ENCODE peak calls at places on chromosomes 4 and X, in five cellular contexts. O is GM23338, T is testis, C is psoas muscle, I is heart left ventricle. V is an unnamed sample. For H3K4me1, the result is how much of the 10 kb centered on the place peaks cover.

GRCh38 chr4:156193116-156193515 is 239.4 kb upstream of the CTSO start:
- DNase-seq in O (peak), T (no peak), C (no peak), I (no peak), V (no peak)

GRCh38 chrX:122934131-122934530 is 249.9 kb upstream of the GRIA3 start:
- DNase-seq in O (no peak), T (no peak), C (no peak), I (no peak), V (no peak)

GRCh38 chr4:3111461-3111860 is 37.0 kb downstream of the HTT start:
- DNase-seq in O (peak), T (no peak), C (no peak), I (no peak), V (peak)

GRCh38 chrX:10444204-10444603 is 176.2 kb downstream of the MID1 start:
- DNase-seq in O (peak), T (no peak), C (no peak), I (no peak), V (no peak)

GRCh38 chr4:155208258-155209054 is at the start of gene NPY2R:
- DNase-seq in O (peak), T (peak), C (no peak), I (no peak), V (peak)

GRCh38 chr4:118967393-118967792 is 78.7 kb downstream of the SYNPO2 start:
- DNase-seq in O (no peak), T (peak), C (no peak), I (no peak), V (no peak)

GRCh38 chrX:110145854-110146253 is 142.9 kb downstream of the TMEM164 start:
- DNase-seq in O (peak), T (peak), C (no peak), I (no peak), V (peak)

GRCh38 chr4:176837176-176837915 is 44.6 kb upstream of the VEGFC start:
- DNase-seq in O (no peak), T (no peak), C (no peak), I (no peak), V (no peak)

GRCh38 chr4:19358015-19358414 is 893.7 kb upstream of the SLIT2 start:
- DNase-seq in O (no peak), T (no peak), C (no peak), I (no peak), V (no peak)

GRCh38 chr4:94826206-94826605 is 68.5 kb downstream of the BMPR1B start:
- DNase-seq in O (no peak), T (no peak), C (no peak), I (no peak), V (no peak)

GRCh38 chr4:19508442-19508841 is 743.3 kb upstream of the SLIT2 start:
- DNase-seq in O (no peak), T (no peak), C (no peak), I (no peak), V (no peak)

GRCh38 chr4:141102367-141102766 is 30.9 kb downstream of the RNF150 start:
- DNase-seq in O (no peak), T (no peak), C (no peak), I (no peak), V (no peak)

GRCh38 chr4:55255171-55255570 is 90.9 kb upstream of the SRD5A3 start:
- DNase-seq in O (no peak), T (no peak), C (no peak), I (no peak), V (no peak)

GRCh38 chr4:186904104-186904503 is 180.4 kb upstream of the FAT1 start:
- DNase-seq in O (no peak), T (no peak), C (no peak), I (no peak), V (no peak)

GRCh38 chr4:1763550-1764080 is 29.5 kb upstream of the FGFR3 start:
- DNase-seq in O (no peak), T (peak), C (no peak), I (no peak), V (peak)

GRCh38 chr4:62394751-62395150 is 1194.6 kb downstream of the ADGRL3 start:
- DNase-seq in O (no peak), T (no peak), C (no peak), I (no peak), V (no peak)

GRCh38 chr4:18422685-18423084 is 401.1 kb upstream of the LCORL start:
- DNase-seq in O (no peak), T (no peak), C (no peak), I (no peak), V (no peak)

GRCh38 chr4:182307746-182308145 is 64.5 kb downstream of the TENM3 start:
- DNase-seq in O (no peak), T (peak), C (no peak), I (no peak), V (no peak)

GRCh38 chr4:157245351-157245750 is 24.8 kb downstream of the GRIA2 start:
- DNase-seq in O (no peak), T (no peak), C (no peak), I (no peak), V (no peak)

GRCh38 chrX:100999451-100999850 is 29.9 kb downstream of the ARL13A start:
- DNase-seq in O (no peak), T (no peak), C (no peak), I (no peak), V (no peak)

GRCh38 chrX:43514820-43515219 is 141.3 kb upstream of the MAOA start:
- DNase-seq in O (no peak), T (no peak), C (no peak), I (no peak), V (no peak)

GRCh38 chr4:41512604-41513003 is 25.4 kb upstream of the LIMCH1 start:
- DNase-seq in O (no peak), T (no peak), C (no peak), I (no peak), V (no peak)

GRCh38 chrX:155216940-155217450 is 735 bp downstream of the VBP1 start:
- DNase-seq in O (peak), T (peak), C (no peak), I (no peak), V (peak)

GRCh38 chr4:38590017-38590416 is 74.0 kb upstream of the KLF3 start:
- DNase-seq in O (no peak), T (no peak), C (no peak), I (no peak), V (no peak)

DNA sequence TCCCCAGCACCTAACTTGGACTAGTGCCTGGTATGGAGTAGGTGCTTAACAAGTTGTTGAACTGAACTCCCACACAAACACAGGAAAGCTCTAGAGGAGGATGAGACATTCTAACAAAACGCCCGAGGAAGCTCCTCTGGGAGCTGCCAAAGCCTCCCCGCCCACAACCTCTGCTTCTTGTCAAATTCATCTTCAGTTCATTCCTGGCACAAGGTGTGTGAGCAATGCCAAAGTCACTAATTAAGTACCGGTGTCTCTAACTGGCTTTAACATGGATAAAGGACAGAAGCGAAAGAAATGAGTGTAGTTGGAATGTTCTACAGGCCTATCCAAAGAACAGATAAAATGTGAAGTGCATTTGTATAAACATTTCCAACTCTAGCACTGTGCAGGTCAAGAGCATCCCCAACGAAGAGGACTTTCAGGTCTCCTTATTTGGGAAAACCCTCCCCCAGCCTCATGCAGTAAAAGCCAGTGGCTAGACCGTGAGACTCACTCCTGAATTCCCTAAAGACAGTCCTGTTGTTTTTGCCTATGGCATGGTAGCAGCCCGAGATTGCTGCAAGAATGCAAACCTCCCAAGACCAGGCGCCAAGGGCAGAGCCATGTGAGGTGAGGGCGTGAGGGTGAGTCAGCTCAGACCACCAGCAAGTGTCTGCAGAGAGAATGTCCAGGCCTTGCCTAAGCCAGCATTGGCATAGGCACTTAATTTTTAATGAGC is 72.2 kb upstream of the KLF3 start:
- DNase-seq in O (no peak), T (no peak), C (no peak), I (no peak), V (no peak)
- H3K4me1 ChIP-seq in O (under half), T (under half), C (under half), I (under half), V (under half)

GRCh38 chrX:140709421-140709846 is at the start of gene LINC00632:
- DNase-seq in O (peak), T (no peak), C (no peak), I (no peak), V (no peak)

GRCh38 chrX:140712413-140713173 is 3.0 kb downstream of the LINC00632 start:
- DNase-seq in O (peak), T (peak), C (peak), I (peak), V (peak)

GRCh38 chrX:140715787-140716186 is 6.2 kb downstream of the LINC00632 start:
- DNase-seq in O (no peak), T (no peak), C (no peak), I (no peak), V (no peak)

GRCh38 chrX:140710710-140711109 is 1.2 kb downstream of the LINC00632 start:
- DNase-seq in O (peak), T (no peak), C (no peak), I (no peak), V (no peak)

DNA sequence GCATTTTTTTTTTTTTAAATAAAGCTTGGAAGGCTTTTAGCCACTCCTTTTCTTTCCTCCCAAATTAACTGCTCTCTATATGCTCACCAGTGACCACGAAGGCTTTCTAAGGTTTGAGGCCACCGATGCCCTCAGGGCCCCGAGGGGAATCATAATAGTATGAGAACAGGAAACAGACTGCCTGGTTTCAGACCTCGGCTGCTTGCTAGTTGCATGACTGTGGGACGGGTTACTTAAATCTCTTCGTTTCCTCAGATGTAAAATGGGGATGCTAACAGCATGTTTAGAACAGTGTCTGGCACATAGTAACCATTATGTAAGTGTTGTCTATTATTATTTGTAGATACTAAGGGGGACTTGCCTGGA is 3.6 kb downstream of the LINC00632 start:
- DNase-seq in O (no peak), T (no peak), C (no peak), I (no peak), V (no peak)
- H3K27ac ChIP-seq in O (no peak), T (no peak), C (no peak), I (no peak), V (peak)

GRCh38 chr4:184384056-184384809 is 90.1 kb downstream of the IRF2 start:
- DNase-seq in O (peak), T (peak), C (no peak), I (no peak), V (peak)
- H3K4me1 ChIP-seq in O (half or more), T (under half), C (half or more), I (half or more), V (under half)

GRCh38 chr4:142406917-142407501 is 439.1 kb downstream of the INPP4B start:
- DNase-seq in O (no peak), T (no peak), C (no peak), I (no peak), V (no peak)
- H3K27ac ChIP-seq in O (no peak), T (no peak), C (no peak), I (no peak), V (no peak)

GRCh38 chr4:181224826-181225225 is 1018.4 kb upstream of the TENM3 start:
- DNase-seq in O (no peak), T (no peak), C (no peak), I (no peak), V (no peak)

GRCh38 chr4:181219783-181220416 is 1023.3 kb upstream of the TENM3 start:
- DNase-seq in O (no peak), T (no peak), C (no peak), I (no peak), V (peak)

DNA sequence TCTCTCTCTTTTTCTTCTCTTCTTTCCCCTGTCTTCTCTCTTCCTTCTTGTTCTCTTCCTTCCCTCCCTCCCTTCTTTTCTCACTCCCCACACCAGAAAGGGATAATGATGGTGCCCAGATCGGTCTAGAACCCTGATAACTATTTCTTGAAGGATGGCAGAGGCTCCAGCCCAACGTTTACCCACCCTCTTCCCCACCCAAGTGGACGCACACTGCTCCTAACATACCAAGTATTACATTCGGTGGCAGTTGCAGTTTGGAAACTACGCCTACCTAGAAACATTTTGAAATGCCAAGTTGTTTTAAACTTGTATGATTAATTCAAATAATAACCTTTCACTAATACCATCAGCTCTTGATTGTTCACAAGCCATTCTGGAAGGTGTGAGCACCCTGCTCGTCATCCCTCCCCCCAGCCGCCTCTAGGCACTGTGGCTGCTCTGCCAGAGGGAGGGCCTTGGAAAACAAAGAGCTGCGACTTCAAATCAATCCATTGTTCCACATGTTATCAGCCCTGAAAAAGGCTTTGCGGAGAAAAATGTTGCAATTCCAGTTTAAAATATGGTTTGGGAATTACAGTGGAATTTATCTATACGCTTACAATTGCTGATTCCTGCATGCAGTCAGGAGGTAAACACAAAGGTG is 1017.5 kb upstream of the TENM3 start:
- DNase-seq in O (peak), T (peak), C (no peak), I (no peak), V (peak)
- H3K4me1 ChIP-seq in O (under half), T (under half), C (under half), I (under half), V (under half)

DNA sequence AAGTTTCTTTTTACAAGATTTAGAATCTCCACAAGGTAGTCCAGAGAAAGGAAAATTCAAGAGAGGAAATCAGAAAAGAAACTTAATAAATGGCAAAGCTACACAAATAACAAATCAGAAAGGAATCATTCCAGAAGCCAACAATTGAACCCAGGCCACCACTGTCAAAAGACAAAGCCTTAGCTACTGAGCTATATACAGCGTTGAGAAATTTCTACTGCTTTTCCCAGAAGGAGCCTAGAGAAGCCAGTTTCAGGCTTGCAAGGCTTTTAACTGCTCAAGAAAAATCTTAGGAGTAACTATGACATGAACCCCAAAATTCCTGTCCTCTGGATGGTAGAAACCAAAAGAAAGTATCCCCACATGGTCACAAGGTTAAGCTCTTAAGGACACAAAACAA is 129.0 kb downstream of the DMD start:
- DNase-seq in O (no peak), T (no peak), C (no peak), I (no peak), V (no peak)
- H3K27ac ChIP-seq in O (no peak), T (no peak), C (peak), I (no peak), V (no peak)

GRCh38 chrX:4932790-4933189 is 1219.3 kb upstream of the PRKX start:
- DNase-seq in O (no peak), T (no peak), C (no peak), I (no peak), V (no peak)
- H3K4me1 ChIP-seq in O (under half), T (under half), C (under half), I (under half), V (under half)

GRCh38 chr4:83112678-83113428 is 1.7 kb downstream of the PLAC8 start:
- DNase-seq in O (peak), T (no peak), C (no peak), I (no peak), V (no peak)
- H3K27ac ChIP-seq in O (no peak), T (no peak), C (no peak), I (no peak), V (no peak)

GRCh38 chr4:109816082-109816442 is 500 bp downstream of the GAR1 start:
- DNase-seq in O (peak), T (no peak), C (no peak), I (no peak), V (no peak)
- H3K4me1 ChIP-seq in O (under half), T (under half), C (under half), I (under half), V (under half)

GRCh38 chr4:76293705-76294274 is 12.7 kb upstream of the STBD1 start:
- DNase-seq in O (no peak), T (no peak), C (no peak), I (no peak), V (no peak)

GRCh38 chr4:76296421-76296820 is 10.1 kb upstream of the STBD1 start:
- DNase-seq in O (no peak), T (no peak), C (no peak), I (no peak), V (no peak)

GRCh38 chr4:76298227-76298626 is 8.3 kb upstream of the STBD1 start:
- DNase-seq in O (no peak), T (no peak), C (no peak), I (no peak), V (no peak)

DNA sequence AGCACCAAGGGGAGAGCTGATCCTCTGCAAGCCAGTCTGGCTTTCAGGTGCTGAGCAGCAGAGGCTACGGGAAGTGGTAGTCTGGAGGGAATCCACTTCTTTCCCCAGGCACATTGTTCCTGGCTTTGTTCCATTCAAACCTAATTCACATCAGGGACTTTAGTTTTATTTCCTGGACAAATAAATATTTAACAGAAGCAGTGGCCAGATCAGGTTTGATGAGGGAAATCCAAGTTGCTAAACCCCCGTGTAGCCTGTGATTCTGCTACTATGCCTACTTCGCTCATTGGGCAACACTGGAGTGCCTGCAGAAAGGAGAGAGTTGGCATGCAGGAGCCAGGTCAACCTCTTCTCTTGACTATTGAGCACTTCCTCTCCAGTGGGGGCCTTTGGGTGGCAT is 13.8 kb upstream of the STBD1 start:
- DNase-seq in O (no peak), T (no peak), C (no peak), I (no peak), V (no peak)
- H3K27ac ChIP-seq in O (no peak), T (no peak), C (no peak), I (no peak), V (no peak)